ENCODE peak calls at places on chromosomes 3 and 15, in eight cellular contexts. D is right atrium auricular region; W is stimulated activated CD4-positive, alpha-beta T cell treated with anti-CD3 and anti-CD28 coated beads, Interleukin-15, amount 100 ng/mL, for 1 hour; K is prostate gland; X is transverse colon; G is T-cell; V is globus pallidus; S is brain microvascular endothelial cell. I is an unnamed sample.
A peak's percentile ranks its signal among the peaks of the same experiment; 100 is the strongest.

GRCh38 chr3:67642734-67643133 is 11.7 kb downstream of the SUCLG2 start:
- DNase-seq in W (no peak), D (no peak), K (no peak), S (no peak), X (peak; percentile 83), G (no peak), V (no peak), I (no peak)

GRCh38 chr3:53773586-53774368 is 72.4 kb downstream of the CHDH start:
- DNase-seq in W (no peak), S (peak; percentile 40), G (no peak), D (no peak), X (no peak), V (no peak), K (peak; percentile 27), I (no peak)

GRCh38 chr15:101128191-101128590 is 123.7 kb downstream of the CHSY1 start:
- DNase-seq in V (no peak), K (no peak), W (no peak), S (peak; percentile 92), G (no peak), X (no peak), D (no peak), I (peak; percentile 80)

GRCh38 chr3:183285828-183286457 is 32.9 kb downstream of the B3GNT5 start:
- DNase-seq in K (peak; percentile 83), G (peak; percentile 88), X (peak; percentile 91), V (peak; percentile 55), D (peak; percentile 96), W (peak; percentile 79), S (peak; percentile 98), I (peak; percentile 96)

GRCh38 chr3:140358696-140359095 is 319.2 kb upstream of the TRIM42 start:
- DNase-seq in X (no peak), G (no peak), K (no peak), D (no peak), S (no peak), W (no peak), V (no peak), I (no peak)

GRCh38 chr3:109685084-109686079 is 348.0 kb upstream of the DPPA4 start:
- DNase-seq in X (peak; percentile 43), S (peak; percentile 100), V (no peak), G (no peak), W (no peak), K (peak; percentile 10), D (peak; percentile 92), I (peak; percentile 85)

GRCh38 chr3:149815728-149816127 is 2.7 kb downstream of the RNF13 start:
- DNase-seq in G (no peak), W (no peak), S (no peak), X (no peak), V (no peak), D (no peak), K (no peak), I (no peak)

GRCh38 chr15:79092382-79092781 is 1.8 kb upstream of the RASGRF1 start:
- DNase-seq in S (no peak), V (no peak), W (no peak), K (no peak), D (no peak), G (no peak), X (no peak), I (no peak)

GRCh38 chr15:77507911-77508310 is 87.2 kb downstream of the HMG20A start:
- DNase-seq in X (no peak), G (no peak), W (no peak), V (peak; percentile 95), K (no peak), D (peak; percentile 85), S (no peak), I (no peak)

GRCh38 chr15:99053380-99054024 is 45.9 kb upstream of the PGPEP1L start:
- DNase-seq in S (no peak), G (no peak), X (no peak), D (peak; percentile 59), W (no peak), K (no peak), V (no peak), I (no peak)

GRCh38 chr3:9185046-9185445 is 64.4 kb downstream of the SRGAP3 start:
- DNase-seq in X (no peak), K (no peak), S (no peak), D (no peak), W (no peak), V (no peak), G (no peak), I (no peak)

GRCh38 chr15:99109555-99110021 is 4.7 kb downstream of the SYNM start:
- DNase-seq in K (no peak), W (no peak), G (no peak), X (no peak), V (no peak), S (no peak), D (no peak), I (no peak)

GRCh38 chr3:70849911-70850699 is 537.7 kb upstream of the MDFIC2 start:
- DNase-seq in G (no peak), W (no peak), S (peak; percentile 92), K (peak; percentile 31), D (no peak), V (no peak), X (no peak), I (peak; percentile 74)

GRCh38 chr3:72446406-72447058 is 401.7 kb downstream of the SHQ1 start:
- DNase-seq in X (no peak), D (peak; percentile 61), S (no peak), K (peak; percentile 17), G (peak; percentile 46), V (no peak), W (no peak), I (peak; percentile 20)

GRCh38 chr3:35616346-35616745 is 23.0 kb upstream of the ARPP21 start:
- DNase-seq in G (no peak), D (no peak), X (no peak), S (no peak), K (no peak), W (no peak), V (no peak), I (no peak)

GRCh38 chr3:99313481-99313880 is 324.9 kb upstream of the COL8A1 start:
- DNase-seq in S (no peak), G (no peak), W (no peak), V (no peak), D (no peak), K (no peak), X (no peak), I (no peak)

GRCh38 chr15:58498821-58499580 is 67.2 kb downstream of the LIPC start:
- DNase-seq in D (no peak), S (peak; percentile 57), G (no peak), K (no peak), X (no peak), V (no peak), W (no peak), I (peak; percentile 38)

GRCh38 chr3:114650808-114651207 is 357.0 kb downstream of the TIGIT start:
- DNase-seq in D (no peak), G (no peak), K (no peak), V (no peak), W (no peak), X (no peak), S (no peak), I (peak; percentile 20)

GRCh38 chr15:96360581-96361308 is 30.2 kb downstream of the NR2F2 start:
- DNase-seq in S (no peak), D (no peak), G (no peak), V (no peak), X (no peak), W (no peak), K (no peak), I (no peak)

GRCh38 chr3:39528844-39529243 is 61.4 kb downstream of the MOBP start:
- DNase-seq in D (no peak), G (no peak), S (no peak), W (no peak), X (no peak), K (no peak), V (no peak), I (no peak)

GRCh38 chr3:151838574-151839312 is 24.8 kb downstream of the AADAC start:
- DNase-seq in W (no peak), S (peak; percentile 76), K (peak; percentile 65), V (peak; percentile 75), D (no peak), X (peak; percentile 43), G (peak; percentile 4), I (peak; percentile 56)

GRCh38 chr3:171135536-171135935 is 109.0 kb upstream of the SLC2A2 start:
- DNase-seq in G (no peak), D (no peak), V (no peak), K (no peak), W (no peak), S (peak; percentile 24), X (no peak), I (no peak)

GRCh38 chr3:131036200-131036816 is 9.6 kb downstream of the NEK11 start:
- DNase-seq in V (no peak), G (no peak), W (no peak), D (no peak), X (no peak), K (no peak), S (peak; percentile 75), I (no peak)

GRCh38 chr15:101305820-101306255 is 10.8 kb upstream of the SNRPA1 start:
- DNase-seq in S (no peak), G (no peak), K (no peak), V (no peak), D (peak; percentile 34), X (peak; percentile 3), W (no peak), I (no peak)

GRCh38 chr3:48034000-48034516 is 17.8 kb upstream of the MAP4 start:
- DNase-seq in X (no peak), W (no peak), G (no peak), S (peak; percentile 69), K (no peak), V (peak; percentile 75), D (no peak), I (peak; percentile 32)